ENCODE peak calls at places on chromosome 1, in eight cellular contexts. T is uterus, W is esophagus muscularis mucosa, V is upper lobe of left lung, Q is suprapubic skin, M is sigmoid colon, E is breast epithelium, C is IMR-90. L is an unnamed sample.
A peak's percentile ranks its signal among the peaks of the same experiment; 100 is the strongest.

GRCh38 chr1:37831809-37832208 is 23.8 kb upstream of the YRDC start:
- DNase-seq in Q (no peak), T (no peak), V (no peak), C (no peak), E (no peak), W (no peak), M (no peak), L (no peak)

GRCh38 chr1:67629370-67630075 is 55.5 kb upstream of the GADD45A start:
- DNase-seq in T (no peak), E (no peak), W (no peak), V (no peak), M (no peak), C (no peak), Q (no peak), L (no peak)

GRCh38 chr1:195851804-195852203 is 756.4 kb downstream of the KCNT2 start:
- DNase-seq in V (no peak), C (peak; percentile 5), M (no peak), T (no peak), Q (no peak), E (no peak), W (no peak), L (no peak)

GRCh38 chr1:203985044-203985443 is 87.9 kb upstream of the SOX13 start:
- DNase-seq in W (peak; percentile 10), Q (no peak), M (no peak), E (no peak), T (no peak), C (no peak), V (no peak), L (no peak)

GRCh38 chr1:7568901-7569524 is 202.1 kb upstream of the VAMP3 start:
- DNase-seq in V (no peak), M (no peak), C (no peak), Q (no peak), E (no peak), T (no peak), W (no peak), L (no peak)

GRCh38 chr1:183218981-183219621 is 33.0 kb downstream of the LAMC2 start:
- DNase-seq in V (peak; percentile 80), C (no peak), E (peak; percentile 75), W (no peak), M (peak; percentile 93), T (peak; percentile 75), Q (no peak), L (peak; percentile 71)

GRCh38 chr1:203557958-203558760 is 64.2 kb downstream of the OPTC start:
- DNase-seq in W (no peak), C (peak; percentile 100), E (no peak), Q (peak; percentile 84), M (peak; percentile 91), V (peak; percentile 73), T (peak; percentile 88), L (no peak)

GRCh38 chr1:53078333-53079101 is 16.5 kb downstream of the PODN start:
- DNase-seq in V (no peak), Q (no peak), E (no peak), W (no peak), M (no peak), T (no peak), C (no peak), L (peak; percentile 68)

GRCh38 chr1:58352476-58353092 is 193.9 kb downstream of the OMA1 start:
- DNase-seq in C (no peak), M (no peak), Q (no peak), W (peak; percentile 53), T (no peak), E (no peak), V (no peak), L (no peak)

GRCh38 chr1:88983791-88984552 is 8.5 kb downstream of the KYAT3 start:
- DNase-seq in V (no peak), T (no peak), W (no peak), M (no peak), C (peak; percentile 69), Q (no peak), E (no peak), L (peak; percentile 80)

GRCh38 chr1:114345930-114346479 is 165.0 kb downstream of the TRIM33 start:
- DNase-seq in C (no peak), Q (no peak), E (no peak), M (peak; percentile 71), V (no peak), W (peak; percentile 87), T (peak; percentile 43), L (peak; percentile 84)

GRCh38 chr1:162136760-162137537 is 67.5 kb downstream of the NOS1AP start:
- DNase-seq in Q (no peak), W (no peak), M (no peak), E (no peak), T (no peak), V (no peak), C (peak; percentile 85), L (no peak)

GRCh38 chr1:52186449-52186848 is 44.6 kb downstream of the ZFYVE9 start:
- DNase-seq in V (no peak), Q (no peak), M (no peak), T (no peak), W (no peak), E (no peak), C (peak; percentile 71), L (no peak)

GRCh38 chr1:74010206-74010605 is 187.8 kb downstream of the LRRIQ3 start:
- DNase-seq in M (no peak), C (no peak), T (no peak), V (no peak), Q (no peak), E (no peak), W (no peak), L (no peak)

GRCh38 chr1:241551759-241552638 is 19.8 kb downstream of the KMO start:
- DNase-seq in T (peak; percentile 16), V (peak; percentile 76), W (no peak), E (no peak), C (peak; percentile 10), Q (no peak), M (peak; percentile 68), L (peak; percentile 88)
- TF ChIP-seq POLR2A in T (no peak), V (peak; percentile 48), W (no peak), E (no peak), C (no peak), Q (no peak), M (no peak), L (no peak)

GRCh38 chr1:152654110-152654509 is 9.1 kb upstream of the LCE2D start:
- DNase-seq in M (no peak), E (no peak), C (peak; percentile 33), W (no peak), T (no peak), Q (peak; percentile 61), V (no peak), L (no peak)

GRCh38 chr1:152658649-152659048 is 4.5 kb upstream of the LCE2D start:
- DNase-seq in T (no peak), W (no peak), M (no peak), E (no peak), Q (no peak), C (no peak), V (no peak), L (no peak)

GRCh38 chr1:152656459-152656858 is 6.7 kb upstream of the LCE2D start:
- DNase-seq in W (no peak), C (no peak), E (no peak), T (no peak), V (no peak), M (no peak), Q (no peak), L (no peak)

GRCh38 chr1:152663098-152663497 is at the start of gene LCE2D:
- DNase-seq in W (peak; percentile 78), E (no peak), Q (no peak), T (no peak), M (no peak), C (no peak), V (no peak), L (no peak)

GRCh38 chr1:152657677-152658076 is 5.5 kb upstream of the LCE2D start:
- DNase-seq in Q (no peak), M (no peak), E (no peak), V (no peak), W (no peak), T (no peak), C (no peak), L (no peak)
- H3K9me3 ChIP-seq in Q (no peaks in the 10 kb centered on the region), M (no peaks in the 10 kb centered on the region), E (no peaks in the 10 kb centered on the region), V (no peaks in the 10 kb centered on the region), W (no peaks in the 10 kb centered on the region), T (no peaks in the 10 kb centered on the region), C (no peaks in the 10 kb centered on the region), L (no peaks in the 10 kb centered on the region)

DNA sequence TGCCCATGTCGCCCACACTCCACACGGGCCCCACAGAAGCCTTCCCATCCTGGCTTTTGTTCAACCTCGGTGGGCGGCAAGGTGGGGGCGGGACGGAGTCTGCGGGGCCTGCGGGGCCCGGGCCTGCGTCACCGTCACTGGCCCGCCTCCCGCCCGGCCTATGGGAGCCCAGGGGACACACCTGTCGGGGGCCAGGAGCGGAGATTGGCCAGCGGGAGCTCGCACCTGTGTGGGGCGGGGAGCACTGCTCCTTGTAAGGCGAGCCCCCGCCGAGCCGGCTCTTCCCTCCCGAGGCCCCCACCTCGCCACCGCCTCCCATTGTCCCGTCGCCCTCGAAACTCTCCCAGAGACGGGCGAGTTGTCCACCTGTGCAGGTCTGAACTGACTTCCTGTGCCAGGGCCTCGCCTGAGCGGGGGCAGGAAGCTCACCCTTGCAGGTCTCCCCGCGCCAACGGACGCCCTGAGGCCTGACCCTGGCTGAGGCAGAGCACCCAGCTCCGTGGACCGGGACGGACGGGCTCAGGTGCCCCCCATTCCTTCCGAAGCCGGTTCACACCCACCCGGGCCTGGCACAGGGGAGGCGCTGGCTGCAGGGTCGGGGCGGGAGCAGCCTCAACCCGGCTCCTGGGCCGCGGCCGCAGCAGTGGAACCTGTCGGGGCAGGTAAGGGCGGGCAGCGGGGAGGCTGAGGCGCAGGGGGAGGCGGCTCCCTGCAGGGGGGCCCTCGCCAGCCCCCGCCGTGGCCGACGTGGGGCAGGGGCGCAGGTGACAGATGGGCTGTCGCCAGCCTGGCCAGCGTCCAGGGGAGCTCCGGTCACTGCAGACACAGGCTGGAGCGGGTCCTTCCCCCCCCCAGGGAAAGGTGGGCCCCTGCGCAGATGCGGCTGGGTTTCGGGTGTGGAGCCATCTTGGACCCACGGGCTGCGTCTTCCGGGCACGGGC is 10.8 kb upstream of the TTLL10 start:
- DNase-seq in Q (no peak), V (peak; percentile 94), T (no peak), M (no peak), C (no peak), W (no peak), E (peak; percentile 83), L (no peak)
- TF ChIP-seq POLR2A in Q (no peak), V (peak; percentile 86), T (peak; percentile 59), M (no peak), C (no peak), W (no peak), E (peak; percentile 45), L (no peak)

GRCh38 chr1:40450491-40451237 is 388 bp downstream of the ZFP69B start:
- DNase-seq in M (no peak), Q (no peak), C (peak; percentile 93), E (no peak), V (peak; percentile 29), T (no peak), W (no peak), L (peak; percentile 75)

GRCh38 chr1:40451238-40451585 is 936 bp downstream of the ZFP69B start:
- DNase-seq in C (no peak), V (no peak), M (no peak), E (no peak), T (no peak), Q (no peak), W (no peak), L (no peak)

GRCh38 chr1:40449684-40450490 is at the start of gene ZFP69B:
- DNase-seq in C (peak; percentile 92), T (peak; percentile 87), M (peak; percentile 94), Q (peak; percentile 91), W (peak; percentile 95), V (peak; percentile 90), E (peak; percentile 73), L (peak; percentile 97)

DNA sequence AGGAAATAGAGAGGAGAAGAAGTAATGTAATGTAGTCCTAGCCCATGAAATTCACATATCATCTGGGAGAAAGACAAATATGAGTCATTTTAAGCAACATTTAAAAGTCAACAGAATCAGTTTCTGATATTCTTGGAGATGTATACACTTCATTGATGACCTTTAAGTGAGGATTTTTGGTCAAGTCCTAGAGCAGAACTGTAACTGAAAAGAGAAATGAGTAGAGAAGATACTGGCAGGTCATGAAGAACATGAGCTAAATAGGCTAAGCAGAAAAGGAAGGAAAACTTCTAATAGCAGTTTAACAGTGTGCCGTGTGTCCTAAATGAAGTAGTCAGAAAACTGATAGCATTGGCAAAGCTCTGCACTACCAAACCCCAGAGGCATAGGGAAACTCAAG is 4.6 kb downstream of the ZFP69B start:
- DNase-seq in C (no peak), E (no peak), W (no peak), T (no peak), Q (no peak), V (no peak), M (no peak), L (no peak)
- H3K9me3 ChIP-seq in C (peaks cover 48% of the 10 kb centered on the region), E (peaks cover 20% of the 10 kb centered on the region), W (peaks cover 38% of the 10 kb centered on the region), T (no peaks in the 10 kb centered on the region), Q (peaks cover 28% of the 10 kb centered on the region), V (peaks cover 23% of the 10 kb centered on the region), M (peaks cover 21% of the 10 kb centered on the region), L (peaks cover 82% of the 10 kb centered on the region)